ENCODE peak calls at places on chromosomes 3 and 15, in eight cellular contexts. X is activated CD8-positive, alpha-beta T cell treated with anti-CD3 and anti-CD28 coated beads for 36 hours; H is stimulated activated CD4-positive, alpha-beta T cell treated with anti-CD3 and anti-CD28 coated beads, Interleukin-1b, Interleukin-23, amount 100 ng/mL, for 1 hour; F is head of caudate nucleus; P is activated CD4-positive, alpha-beta T cell treated with anti-CD3 and anti-CD28 coated beads, Interleukin-2, amount 10 ng/mL, durations not matched to agents 24 days and 14 days; D is RWPE1; T is ureter; O is left colon. J is an unnamed sample.

GRCh38 chr3:177147790-177148189 is 49.5 kb downstream of the TBL1XR1 start:
- DNase-seq in X (no peak), H (no peak), F (no peak), P (no peak), D (no peak), T (no peak), O (no peak), J (no peak)

GRCh38 chr15:32919749-32920414 is 202.1 kb downstream of the GREM1 start:
- DNase-seq in X (no peak), H (no peak), F (no peak), P (no peak), D (no peak), T (no peak), O (no peak), J (peak)

GRCh38 chr3:48155122-48155521 is 33.1 kb downstream of the CDC25A start:
- DNase-seq in X (no peak), H (no peak), F (no peak), P (no peak), D (peak), T (no peak), O (no peak), J (peak)

GRCh38 chr3:1609416-1609815 is 489.2 kb upstream of the CNTN4 start:
- DNase-seq in X (no peak), H (no peak), F (no peak), P (no peak), D (no peak), T (no peak), O (no peak), J (no peak)

GRCh38 chr3:39249453-39250115 is 30.3 kb downstream of the CX3CR1 start:
- DNase-seq in X (no peak), H (no peak), F (no peak), P (no peak), D (no peak), T (no peak), O (no peak), J (no peak)

GRCh38 chr3:16860234-16860633 is 24.5 kb upstream of the PLCL2 start:
- DNase-seq in X (no peak), H (no peak), F (no peak), P (no peak), D (no peak), T (no peak), O (no peak), J (no peak)

GRCh38 chr3:71074416-71074815 is 509.1 kb downstream of the FOXP1 start:
- DNase-seq in X (no peak), H (no peak), F (no peak), P (no peak), D (no peak), T (no peak), O (no peak), J (no peak)

GRCh38 chr3:156816091-156816793 is 9.9 kb upstream of the LEKR1 start:
- DNase-seq in X (peak), H (no peak), F (peak), P (peak), D (no peak), T (peak), O (peak), J (peak)

GRCh38 chr3:117486709-117487394 is 777.3 kb downstream of the TUSC7 start:
- DNase-seq in X (no peak), H (no peak), F (no peak), P (no peak), D (no peak), T (no peak), O (no peak), J (no peak)

GRCh38 chr3:9884555-9885165 is 4.6 kb upstream of the CIDEC start:
- DNase-seq in X (no peak), H (no peak), F (no peak), P (no peak), D (peak), T (peak), O (no peak), J (peak)

GRCh38 chr3:176510097-176510496 is 687.2 kb downstream of the TBL1XR1 start:
- DNase-seq in X (no peak), H (no peak), F (no peak), P (no peak), D (no peak), T (no peak), O (no peak), J (no peak)

GRCh38 chr3:157487339-157487738 is 15.9 kb downstream of the VEPH1 start:
- DNase-seq in X (no peak), H (no peak), F (no peak), P (no peak), D (no peak), T (no peak), O (no peak), J (no peak)

GRCh38 chr15:66670698-66671580 is 31.1 kb upstream of the SMAD6 start:
- DNase-seq in X (no peak), H (no peak), F (no peak), P (no peak), D (peak), T (peak), O (peak), J (no peak)

GRCh38 chr3:129226374-129226773 is 23.0 kb upstream of the COPG1 start:
- DNase-seq in X (no peak), H (no peak), F (peak), P (peak), D (peak), T (peak), O (peak), J (peak)

GRCh38 chr3:140532793-140533330 is 145.0 kb upstream of the TRIM42 start:
- DNase-seq in X (no peak), H (no peak), F (no peak), P (no peak), D (no peak), T (no peak), O (no peak), J (no peak)

GRCh38 chr3:38746641-38747040 is 69.4 kb downstream of the SCN10A start:
- DNase-seq in X (no peak), H (no peak), F (no peak), P (no peak), D (no peak), T (no peak), O (no peak), J (no peak)

GRCh38 chr3:112786002-112786590 is 60.6 kb downstream of the CD200R1L start:
- DNase-seq in X (no peak), H (no peak), F (no peak), P (no peak), D (no peak), T (no peak), O (no peak), J (no peak)

GRCh38 chr3:190305406-190305805 is 16.8 kb downstream of the CLDN1 start:
- DNase-seq in X (no peak), H (no peak), F (no peak), P (no peak), D (peak), T (no peak), O (no peak), J (no peak)

GRCh38 chr3:152278674-152279427 is 10.1 kb downstream of the MBNL1 start:
- DNase-seq in X (peak), H (no peak), F (no peak), P (peak), D (no peak), T (no peak), O (no peak), J (no peak)